ENCODE peak calls at places on chromosomes 13 and 19, in four cellular contexts. E is hepatocyte; Z is CD8-positive, alpha-beta T cell; Q is transverse colon. W is an unnamed sample.

GRCh38 chr13:31920301-31920818 is 111.2 kb upstream of the FRY start:
- DNase-seq in E (no peak), Z (no peak), Q (no peak), W (no peak)

GRCh38 chr19:47232422-47233211 is 1.6 kb upstream of the BBC3 start:
- DNase-seq in E (no peak), Z (no peak), Q (peak; percentile 46), W (peak; percentile 72)

GRCh38 chr13:20492036-20492435 is 33.6 kb downstream of the CRYL1 start:
- DNase-seq in E (no peak), Z (no peak), Q (no peak), W (no peak)

GRCh38 chr19:4456566-4456842 is 1.1 kb downstream of the UBXN6 start:
- DNase-seq in E (peak; percentile 86), Z (no peak), Q (peak; percentile 36), W (no peak)

GRCh38 chr13:47004022-47004421 is 107.2 kb upstream of the HTR2A start:
- DNase-seq in E (peak; percentile 12), Z (no peak), Q (no peak), W (no peak)

GRCh38 chr19:35261356-35262100 is 7.2 kb upstream of the USF2 start:
- DNase-seq in E (no peak), Z (peak; percentile 9), Q (no peak), W (no peak)

GRCh38 chr19:1584500-1585242 is 8.0 kb downstream of the MBD3 start:
- DNase-seq in E (no peak), Z (no peak), Q (no peak), W (no peak)

GRCh38 chr13:50303963-50304721 is 288.9 kb downstream of the KCNRG start:
- DNase-seq in E (no peak), Z (no peak), Q (no peak), W (no peak)

GRCh38 chr13:59250276-59250990 is 913.3 kb downstream of the DIAPH3 start:
- DNase-seq in E (no peak), Z (no peak), Q (no peak), W (no peak)

GRCh38 chr13:94333131-94333820 is 146.2 kb downstream of the DCT start:
- DNase-seq in E (no peak), Z (no peak), Q (no peak), W (no peak)

GRCh38 chr19:49593233-49594113 is 2.5 kb downstream of the PRR12 start:
- DNase-seq in E (peak; percentile 95), Z (peak; percentile 93), Q (peak; percentile 96), W (peak; percentile 79)

GRCh38 chr13:97205465-97205864 is 16.7 kb upstream of the MBNL2 start:
- DNase-seq in E (no peak), Z (no peak), Q (no peak), W (no peak)

GRCh38 chr19:52991484-52991883 is 22.2 kb upstream of the ERVV-1 start:
- DNase-seq in E (no peak), Z (no peak), Q (no peak), W (no peak)

GRCh38 chr13:72643339-72643989 is 84.0 kb downstream of the MZT1 start:
- DNase-seq in E (peak; percentile 80), Z (peak; percentile 55), Q (peak; percentile 69), W (peak; percentile 12)

GRCh38 chr13:99847318-99847750 is 124.2 kb downstream of the ZIC5 start:
- DNase-seq in E (no peak), Z (no peak), Q (no peak), W (no peak)

GRCh38 chr13:42354246-42355117 is 82.5 kb downstream of the AKAP11 start:
- DNase-seq in E (peak; percentile 15), Z (peak; percentile 48), Q (no peak), W (no peak)

GRCh38 chr19:18898533-18899408 is 2.8 kb upstream of the CERS1 start:
- DNase-seq in E (no peak), Z (no peak), Q (no peak), W (no peak)

GRCh38 chr13:81639984-81640582 is 1299.2 kb upstream of the SPRY2 start:
- DNase-seq in E (peak; percentile 38), Z (no peak), Q (no peak), W (no peak)

GRCh38 chr19:33470686-33471085 is 50.9 kb downstream of the PEPD start:
- DNase-seq in E (no peak), Z (no peak), Q (no peak), W (no peak)

GRCh38 chr19:38647368-38647965 is at the start of gene ACTN4:
- DNase-seq in E (peak; percentile 99), Z (peak; percentile 100), Q (peak; percentile 100), W (no peak)

GRCh38 chr13:101942038-101942437 is 459.8 kb downstream of the FGF14 start:
- DNase-seq in E (peak; percentile 56), Z (no peak), Q (peak; percentile 19), W (no peak)

GRCh38 chr19:48069435-48069834 is 25.6 kb upstream of the CABP5 start:
- DNase-seq in E (no peak), Z (no peak), Q (no peak), W (no peak)

GRCh38 chr13:45718063-45718462 is 15.9 kb downstream of the CBY2 start:
- DNase-seq in E (peak; percentile 25), Z (no peak), Q (no peak), W (no peak)

GRCh38 chr13:110123041-110123809 is 183.7 kb downstream of the COL4A1 start:
- DNase-seq in E (no peak), Z (no peak), Q (no peak), W (no peak)

GRCh38 chr19:41997851-41998229 is 3.8 kb upstream of the ATP1A3 start:
- DNase-seq in E (no peak), Z (no peak), Q (no peak), W (no peak)

GRCh38 chr13:30364876-30365275 is 57.4 kb upstream of the UBE2L5 start:
- DNase-seq in E (no peak), Z (no peak), Q (no peak), W (no peak)

DNA sequence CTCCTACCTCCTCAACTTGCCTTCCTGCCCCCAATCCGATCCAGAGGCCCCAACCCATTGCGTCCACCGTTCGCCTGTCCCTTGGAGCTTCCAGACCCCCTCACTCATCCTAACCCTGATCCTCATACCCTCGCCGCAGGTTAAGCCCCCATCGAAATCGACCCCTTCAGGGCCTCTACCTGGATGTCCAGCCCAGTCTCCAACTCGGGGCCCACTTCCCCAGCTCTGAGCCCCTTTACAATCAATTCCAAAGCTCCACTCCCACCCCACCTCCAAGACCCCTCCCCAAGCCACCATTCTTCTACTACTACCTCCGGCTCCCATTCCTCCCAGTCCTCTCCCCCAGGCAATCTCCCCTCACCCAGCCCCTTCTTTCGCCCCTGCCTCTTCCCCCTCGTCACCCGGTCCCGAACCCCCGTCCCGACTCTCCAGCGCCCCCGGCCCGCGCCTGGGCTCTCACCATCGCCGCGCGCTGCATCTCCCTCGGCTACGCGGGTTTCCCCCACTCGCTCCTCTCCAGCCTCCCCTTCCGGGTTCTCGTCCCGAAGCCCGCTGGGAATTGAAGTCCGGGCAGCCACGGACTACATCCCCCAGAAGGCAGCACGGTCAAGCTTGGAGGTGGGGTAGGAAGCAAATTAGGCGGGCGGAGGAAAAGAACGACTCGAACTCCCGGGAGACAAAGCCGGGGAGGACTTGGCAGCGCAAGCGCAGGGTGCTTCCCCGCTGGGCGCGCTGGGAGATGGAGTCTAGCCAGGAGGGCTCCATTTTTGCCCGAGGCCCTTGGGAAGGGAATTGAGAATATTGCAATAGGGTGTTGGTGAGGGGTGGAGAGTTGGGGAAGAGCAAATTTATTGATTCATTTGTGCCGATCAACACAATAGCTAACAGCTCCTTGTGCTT is at the start of gene FBXO46:
- DNase-seq in E (peak; percentile 98), Z (peak; percentile 94), Q (peak; percentile 97), W (peak; percentile 94)
- TF ChIP-seq CTCF in E (peak; percentile 12), Z (no peak), Q (peak; percentile 3), W (no peak)

GRCh38 chr19:40718774-40719391 is 2.0 kb downstream of the ITPKC start:
- DNase-seq in E (peak; percentile 89), Z (no peak), Q (peak; percentile 93), W (no peak)

GRCh38 chr19:40723661-40724254 is 6.8 kb downstream of the ITPKC start:
- DNase-seq in E (no peak), Z (no peak), Q (no peak), W (no peak)

GRCh38 chr19:40719414-40719894 is 2.5 kb downstream of the ITPKC start:
- DNase-seq in E (no peak), Z (no peak), Q (no peak), W (no peak)

GRCh38 chr19:40721936-40722661 is 5.2 kb downstream of the ITPKC start:
- DNase-seq in E (no peak), Z (no peak), Q (no peak), W (no peak)

DNA sequence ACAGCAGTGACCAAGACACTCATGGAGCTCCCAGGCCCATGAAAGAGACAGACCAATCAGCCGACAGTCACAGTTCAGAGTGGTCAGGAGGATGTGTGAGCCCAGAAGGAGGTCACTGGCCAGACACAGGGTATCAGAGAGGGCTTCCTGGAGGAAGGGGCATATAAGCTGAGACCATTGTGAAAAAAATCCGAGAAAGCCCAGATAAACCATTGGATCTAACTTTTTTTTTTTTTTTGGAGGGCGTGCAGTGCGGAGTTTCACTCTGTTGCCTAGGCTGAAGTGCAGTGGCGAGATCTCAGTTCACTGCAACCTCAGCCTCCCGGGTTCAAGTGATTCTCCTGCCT is 4.2 kb downstream of the ITPKC start:
- DNase-seq in E (no peak), Z (no peak), Q (no peak), W (no peak)
- H3K4me3 ChIP-seq in E (peak overlapping the region; percentile 84), Z (no peak overlapping the region), Q (no peak overlapping the region), W (peak overlapping the region; percentile 69)

GRCh38 chr13:27339299-27339698 is 68.7 kb downstream of the RASL11A start:
- DNase-seq in E (peak; percentile 50), Z (peak; percentile 30), Q (peak; percentile 44), W (peak; percentile 22)
- TF ChIP-seq CTCF in E (peak; percentile 46), Z (peak; percentile 56), Q (peak; percentile 41), W (peak; percentile 73)

DNA sequence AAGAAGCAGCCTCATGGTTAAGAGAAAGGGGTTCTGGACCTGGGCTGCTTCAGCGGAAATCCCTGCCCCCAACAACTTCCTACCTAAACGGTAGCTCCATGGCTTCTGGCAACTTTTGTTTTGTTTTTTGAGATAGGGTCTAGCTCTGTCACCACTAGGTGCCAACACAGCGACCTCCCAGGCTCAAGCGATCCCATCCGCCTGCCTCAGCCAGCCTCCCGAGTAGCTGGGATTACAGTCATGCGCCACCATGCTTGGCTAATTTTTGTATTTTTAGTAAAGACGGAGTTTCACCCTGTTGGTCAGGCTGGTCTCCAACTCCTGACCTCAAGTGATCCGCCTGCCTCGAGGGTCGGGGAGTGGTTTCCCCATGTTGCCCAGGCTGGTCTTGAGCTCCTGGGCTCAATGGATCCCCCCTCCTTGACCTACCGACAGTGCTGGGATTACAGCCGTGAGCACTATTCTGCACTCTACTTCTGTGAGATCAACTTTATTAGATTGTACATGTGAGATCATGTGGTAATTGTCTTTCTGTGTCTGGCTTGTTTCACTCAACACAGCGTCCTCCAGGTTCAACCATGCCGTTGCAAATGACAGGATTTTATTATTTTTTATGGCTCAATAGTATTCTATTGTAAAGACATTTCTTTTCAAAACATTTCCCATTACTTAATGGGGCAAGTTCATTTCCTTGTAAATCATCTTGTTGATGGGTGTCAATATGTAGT is 1.3 kb upstream of the OBI1 start:
- DNase-seq in E (no peak), Z (no peak), Q (peak; percentile 11), W (no peak)
- H3K4me3 ChIP-seq in E (peak overlapping the region; percentile 18), Z (peak overlapping the region; percentile 100), Q (peak overlapping the region; percentile 72), W (peak overlapping the region; percentile 71)

GRCh38 chr19:5563008-5563431 is 4.7 kb downstream of the TINCR start:
- DNase-seq in E (no peak), Z (no peak), Q (no peak), W (no peak)
- TF ChIP-seq CTCF in E (no peak), Z (no peak), Q (no peak), W (peak; percentile 26)

GRCh38 chr19:17530586-17530985 is 19.1 kb downstream of the PGLS start:
- DNase-seq in E (no peak), Z (no peak), Q (no peak), W (no peak)
- H3K4me3 ChIP-seq in E (no peak overlapping the region), Z (no peak overlapping the region), Q (no peak overlapping the region), W (no peak overlapping the region)